ENCODE peak calls at places on chromosomes 13 and 19, in four cellular contexts. One of them, this sample, is unnamed.
A peak's percentile ranks its signal among the peaks of the same experiment; 100 is the strongest.

GRCh38 chr19:8321760-8322637 is 703 bp downstream of the RPS28 start:
- DNase-seq in NCI-H460: no peak
- DNase-seq in HCEC 1CT: no peak
- DNase-seq in frontal cortex: no peak
- DNase-seq in this sample: no peak

GRCh38 chr19:1997353-1998233 is 17.9 kb downstream of the BTBD2 start:
- DNase-seq in NCI-H460: no peak
- DNase-seq in HCEC 1CT: no peak
- DNase-seq in frontal cortex: no peak
- DNase-seq in this sample: peak; percentile 15

GRCh38 chr19:57465680-57466381 is 8.9 kb upstream of the VN1R1 start:
- DNase-seq in NCI-H460: peak; percentile 31
- DNase-seq in HCEC 1CT: peak; percentile 21
- DNase-seq in frontal cortex: no peak
- DNase-seq in this sample: peak; percentile 45

GRCh38 chr13:113862766-113863510 is 938 bp downstream of the GAS6 start:
- DNase-seq in NCI-H460: no peak
- DNase-seq in HCEC 1CT: peak; percentile 41
- DNase-seq in frontal cortex: peak; percentile 73
- DNase-seq in this sample: no peak

GRCh38 chr13:55783841-55784240 is 1356.9 kb upstream of the PRR20A start:
- DNase-seq in NCI-H460: no peak
- DNase-seq in HCEC 1CT: no peak
- DNase-seq in frontal cortex: no peak
- DNase-seq in this sample: no peak

GRCh38 chr13:52760078-52760477 is 20.5 kb upstream of the CNMD start:
- DNase-seq in NCI-H460: no peak
- DNase-seq in HCEC 1CT: no peak
- DNase-seq in frontal cortex: no peak
- DNase-seq in this sample: no peak

GRCh38 chr13:93867481-93867880 is 612.0 kb downstream of the DCT start:
- DNase-seq in NCI-H460: no peak
- DNase-seq in HCEC 1CT: peak; percentile 16
- DNase-seq in frontal cortex: no peak
- DNase-seq in this sample: no peak

GRCh38 chr19:28960986-28961705 is 251.8 kb downstream of the UQCRFS1 start:
- DNase-seq in NCI-H460: no peak
- DNase-seq in HCEC 1CT: no peak
- DNase-seq in frontal cortex: no peak
- DNase-seq in this sample: peak; percentile 1

GRCh38 chr19:49565261-49565660 is 15.1 kb downstream of the NOSIP start:
- DNase-seq in NCI-H460: no peak
- DNase-seq in HCEC 1CT: no peak
- DNase-seq in frontal cortex: no peak
- DNase-seq in this sample: no peak

GRCh38 chr13:51361111-51361510 is 21.6 kb downstream of the SERPINE3 start:
- DNase-seq in NCI-H460: no peak
- DNase-seq in HCEC 1CT: no peak
- DNase-seq in frontal cortex: no peak
- DNase-seq in this sample: no peak

GRCh38 chr13:98004107-98004506 is 50.6 kb downstream of the IPO5 start:
- DNase-seq in NCI-H460: no peak
- DNase-seq in HCEC 1CT: peak; percentile 82
- DNase-seq in frontal cortex: no peak
- DNase-seq in this sample: no peak

GRCh38 chr13:43041368-43041921 is 18.1 kb downstream of the DNAJC15 start:
- DNase-seq in NCI-H460: no peak
- DNase-seq in HCEC 1CT: peak; percentile 40
- DNase-seq in frontal cortex: no peak
- DNase-seq in this sample: no peak

GRCh38 chr19:16655727-16656126 is 4.2 kb downstream of the SMIM7 start:
- DNase-seq in NCI-H460: no peak
- DNase-seq in HCEC 1CT: no peak
- DNase-seq in frontal cortex: no peak
- DNase-seq in this sample: no peak

GRCh38 chr13:74329978-74330377 is 195.8 kb upstream of the KLF12 start:
- DNase-seq in NCI-H460: no peak
- DNase-seq in HCEC 1CT: no peak
- DNase-seq in frontal cortex: no peak
- DNase-seq in this sample: peak; percentile 54

GRCh38 chr19:42076375-42076944 is 494 bp downstream of the ZNF574 start:
- DNase-seq in NCI-H460: no peak
- DNase-seq in HCEC 1CT: no peak
- DNase-seq in frontal cortex: no peak
- DNase-seq in this sample: no peak